ENCODE peak calls at places on chromosomes 16 and 17, in six cellular contexts. B is vagina, Z is psoas muscle, X is mesendoderm, C is neuronal stem cell, J is transverse colon. M is an unnamed sample.

GRCh38 chr17:79691931-79692330 is 38.8 kb upstream of the ENPP7 start:
- DNase-seq in B (no peak), Z (no peak), X (no peak), C (no peak), J (no peak), M (peak; percentile 60)

GRCh38 chr17:82963104-82963950 is 116.1 kb upstream of the METRNL start:
- DNase-seq in B (no peak), Z (peak; percentile 88), X (peak; percentile 95), C (peak; percentile 56), J (peak; percentile 76), M (peak; percentile 87)

GRCh38 chr16:49216593-49216992 is 65.0 kb downstream of the CBLN1 start:
- DNase-seq in B (no peak), Z (no peak), X (peak; percentile 2), C (no peak), J (no peak), M (no peak)

GRCh38 chr17:2302740-2303277 is 776 bp downstream of the SMG6 start:
- DNase-seq in B (no peak), Z (no peak), X (peak; percentile 51), C (no peak), J (no peak), M (no peak)

GRCh38 chr16:30660424-30661251 is 2.4 kb downstream of the FBRS start:
- DNase-seq in B (no peak), Z (no peak), X (no peak), C (no peak), J (peak; percentile 87), M (no peak)

GRCh38 chr17:18093616-18094408 is 6.1 kb downstream of the DRG2 start:
- DNase-seq in B (no peak), Z (peak; percentile 92), X (peak; percentile 63), C (no peak), J (no peak), M (peak; percentile 57)

GRCh38 chr16:87316450-87316922 is 706 bp downstream of the C16orf95 start:
- DNase-seq in B (no peak), Z (no peak), X (no peak), C (no peak), J (no peak), M (no peak)

GRCh38 chr17:45999900-46000290 is 845 bp downstream of the STH start:
- DNase-seq in B (no peak), Z (no peak), X (no peak), C (no peak), J (no peak), M (no peak)

GRCh38 chr17:16398270-16399267 is 16.8 kb upstream of the TRPV2 start:
- DNase-seq in B (no peak), Z (peak; percentile 7), X (peak; percentile 80), C (no peak), J (no peak), M (no peak)

GRCh38 chr17:43810823-43811222 is 22.1 kb downstream of the MPP3 start:
- DNase-seq in B (no peak), Z (no peak), X (no peak), C (no peak), J (no peak), M (no peak)

GRCh38 chr17:17871913-17872312 is 35.1 kb upstream of the SREBF1 start:
- DNase-seq in B (no peak), Z (no peak), X (no peak), C (no peak), J (no peak), M (no peak)

GRCh38 chr16:80656161-80656560 is 115.4 kb downstream of the DYNLRB2 start:
- DNase-seq in B (no peak), Z (no peak), X (no peak), C (no peak), J (no peak), M (no peak)

GRCh38 chr17:350706-351435 is 1.7 kb downstream of the RPH3AL start:
- DNase-seq in B (no peak), Z (peak; percentile 92), X (peak; percentile 73), C (no peak), J (peak; percentile 90), M (peak; percentile 77)

GRCh38 chr16:24077292-24077691 is 178.8 kb upstream of the CACNG3 start:
- DNase-seq in B (no peak), Z (no peak), X (no peak), C (no peak), J (no peak), M (no peak)

GRCh38 chr17:58265902-58266875 is 14.5 kb downstream of the MPO start:
- DNase-seq in B (no peak), Z (no peak), X (no peak), C (no peak), J (no peak), M (no peak)

GRCh38 chr17:38590988-38591758 is 14.6 kb downstream of the SRCIN1 start:
- DNase-seq in B (no peak), Z (no peak), X (peak; percentile 48), C (no peak), J (no peak), M (no peak)

GRCh38 chr17:81716674-81716996 is 4.6 kb downstream of the SLC25A10 start:
- DNase-seq in B (no peak), Z (no peak), X (no peak), C (no peak), J (no peak), M (no peak)

GRCh38 chr16:89036776-89037175 is 56.9 kb upstream of the ACSF3 start:
- DNase-seq in B (no peak), Z (no peak), X (no peak), C (no peak), J (no peak), M (no peak)

GRCh38 chr16:30166202-30166902 is 17.1 kb upstream of the CORO1A start:
- DNase-seq in B (no peak), Z (no peak), X (no peak), C (no peak), J (no peak), M (no peak)

GRCh38 chr17:57861000-57861736 is 11.3 kb upstream of the MRPS23 start:
- DNase-seq in B (no peak), Z (peak; percentile 72), X (peak; percentile 85), C (no peak), J (peak; percentile 76), M (peak; percentile 72)

GRCh38 chr17:50764860-50765259 is 2.5 kb downstream of the ANKRD40CL start:
- DNase-seq in B (no peak), Z (no peak), X (no peak), C (no peak), J (no peak), M (no peak)

GRCh38 chr16:87661561-87661960 is 59.3 kb downstream of the JPH3 start:
- DNase-seq in B (no peak), Z (no peak), X (peak; percentile 76), C (peak; percentile 63), J (peak; percentile 18), M (peak; percentile 49)

GRCh38 chr17:81509687-81510523 is 2.7 kb downstream of the ACTG1 start:
- DNase-seq in B (no peak), Z (no peak), X (no peak), C (no peak), J (no peak), M (no peak)

GRCh38 chr17:58302171-58302918 is 21.6 kb upstream of the MPO start:
- DNase-seq in B (peak; percentile 90), Z (no peak), X (no peak), C (no peak), J (no peak), M (no peak)

GRCh38 chr17:20218231-20218630 is 209.1 kb downstream of the SPECC1 start:
- DNase-seq in B (no peak), Z (no peak), X (no peak), C (no peak), J (no peak), M (no peak)

GRCh38 chr16:65153365-65154105 is 31.7 kb upstream of the CDH11 start:
- DNase-seq in B (no peak), Z (no peak), X (peak; percentile 83), C (peak; percentile 51), J (no peak), M (no peak)

GRCh38 chr17:13600475-13601316 is 1.0 kb downstream of the HS3ST3A1 start:
- DNase-seq in B (no peak), Z (no peak), X (peak; percentile 49), C (peak; percentile 43), J (no peak), M (no peak)

GRCh38 chr16:9053006-9053601 is 38.3 kb upstream of the HAPSTR1 start:
- DNase-seq in B (no peak), Z (peak; percentile 78), X (peak; percentile 99), C (peak; percentile 82), J (peak; percentile 49), M (peak; percentile 91)

GRCh38 chr16:57329718-57330327 is 28.8 kb upstream of the CCL22 start:
- DNase-seq in B (no peak), Z (no peak), X (no peak), C (no peak), J (no peak), M (no peak)

GRCh38 chr17:3826191-3826590 is 19.9 kb downstream of the NCBP3 start:
- DNase-seq in B (no peak), Z (no peak), X (no peak), C (no peak), J (no peak), M (no peak)
- H3K36me3 ChIP-seq in B (peaks cover 47% of the 10 kb centered on the region), Z (peaks cover 7% of the 10 kb centered on the region), X (peaks cover 10% of the 10 kb centered on the region), C (peaks cover 24% of the 10 kb centered on the region), J (peaks cover 49% of the 10 kb centered on the region), M (no peaks in the 10 kb centered on the region)

GRCh38 chr17:64115043-64115698 is 14.8 kb downstream of the ERN1 start:
- DNase-seq in B (no peak), Z (no peak), X (no peak), C (no peak), J (no peak), M (no peak)
- H3K27ac ChIP-seq in B (peak overlapping the region; percentile 55), Z (no peak overlapping the region), X (no peak overlapping the region), C (no peak overlapping the region), J (no peak overlapping the region), M (no peak overlapping the region)

DNA sequence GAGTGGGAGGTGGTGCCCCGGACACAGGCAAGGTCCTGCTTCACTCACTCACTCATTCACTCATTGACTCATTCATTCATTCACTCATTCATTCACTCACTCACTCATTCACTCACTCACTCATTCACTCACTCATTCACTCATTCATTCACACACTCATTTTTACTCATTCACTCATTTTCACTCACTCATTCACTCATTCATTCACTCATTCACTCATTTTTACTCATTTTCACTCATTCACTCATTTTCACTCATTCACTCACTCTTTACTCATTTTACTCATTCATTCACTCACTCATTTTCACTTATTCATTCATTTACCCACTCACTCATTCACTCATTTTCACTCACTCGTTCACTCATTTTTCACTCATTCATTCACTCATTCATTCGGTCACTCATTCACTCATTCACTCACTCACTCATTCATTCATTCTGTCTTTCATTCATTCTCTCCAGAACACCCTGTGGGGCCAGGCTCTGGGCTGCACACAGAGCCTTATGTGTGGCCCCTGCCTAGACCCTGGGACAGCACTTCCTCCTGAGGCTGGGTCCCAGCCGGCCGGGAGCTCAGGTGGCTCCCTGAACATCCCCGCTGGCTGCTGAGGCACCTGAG is 9.2 kb downstream of the RPUSD1 start:
- DNase-seq in B (no peak), Z (no peak), X (no peak), C (no peak), J (no peak), M (no peak)
- H3K36me3 ChIP-seq in B (no peaks in the 10 kb centered on the region), Z (no peaks in the 10 kb centered on the region), X (no peaks in the 10 kb centered on the region), C (no peaks in the 10 kb centered on the region), J (no peaks in the 10 kb centered on the region), M (no peaks in the 10 kb centered on the region)

DNA sequence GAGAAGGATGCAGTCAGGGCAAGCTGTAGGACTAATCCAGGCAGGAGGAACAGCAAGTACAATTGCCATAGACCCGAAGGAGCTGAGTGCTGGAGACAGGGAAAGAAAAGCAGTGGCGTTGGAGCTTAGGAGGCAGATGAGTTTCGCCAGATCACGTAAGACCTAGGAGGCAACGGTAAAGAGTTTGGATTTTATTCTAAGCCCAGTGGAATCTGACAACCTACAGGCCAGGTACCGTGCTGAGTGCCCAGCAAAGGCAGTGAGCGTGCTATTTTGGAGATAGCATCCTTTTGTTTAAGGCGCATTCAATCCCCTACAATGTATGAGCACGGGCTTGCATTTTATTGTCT is 1.2 kb downstream of the USP43 start:
- DNase-seq in B (no peak), Z (no peak), X (peak; percentile 51), C (peak; percentile 5), J (no peak), M (no peak)
- H3K27ac ChIP-seq in B (no peak overlapping the region), Z (no peak overlapping the region), X (no peak overlapping the region), C (no peak overlapping the region), J (peak overlapping the region; percentile 94), M (no peak overlapping the region)